ENCODE peak calls at places on chromosome 18, in nine cellular contexts. B is stomach, A is HCT116, L is breast epithelium, R is transverse colon, F is SK-N-SH, D is HepG2, E is Panc1, S is sigmoid colon. T is an unnamed sample.

GRCh38 chr18:26089247-26090129 is 925 bp downstream of the SS18 start:
- DNase-seq in B (no peak), A (no peak), L (no peak), R (no peak), F (peak; percentile 10), D (peak; percentile 6), E (no peak), S (no peak), T (no peak)

GRCh38 chr18:52510139-52510538 is 170.1 kb downstream of the DCC start:
- DNase-seq in B (no peak), A (no peak), L (no peak), R (no peak), F (no peak), D (no peak), E (no peak), S (no peak), T (no peak)

GRCh38 chr18:2547477-2548087 is 23.7 kb downstream of the METTL4 start:
- DNase-seq in B (no peak), A (peak; percentile 22), L (no peak), R (no peak), F (peak; percentile 46), D (peak; percentile 20), E (peak; percentile 13), S (no peak), T (no peak)

GRCh38 chr18:36279001-36279400 is 18.5 kb upstream of the FHOD3 start:
- DNase-seq in B (no peak), A (no peak), L (no peak), R (no peak), F (no peak), D (no peak), E (no peak), S (no peak), T (no peak)

GRCh38 chr18:34633368-34633767 is 76.7 kb upstream of the DTNA start:
- DNase-seq in B (no peak), A (no peak), L (no peak), R (no peak), F (no peak), D (no peak), E (no peak), S (no peak), T (no peak)

GRCh38 chr18:10023853-10024638 is 110.2 kb downstream of the VAPA start:
- DNase-seq in B (no peak), A (no peak), L (no peak), R (no peak), F (no peak), D (no peak), E (no peak), S (no peak), T (peak; percentile 58)

GRCh38 chr18:33579147-33579867 is 1.3 kb downstream of the ASXL3 start:
- DNase-seq in B (no peak), A (no peak), L (no peak), R (peak; percentile 11), F (no peak), D (no peak), E (no peak), S (no peak), T (no peak)

GRCh38 chr18:27656167-27656778 is 471.2 kb upstream of the CHST9 start:
- DNase-seq in B (no peak), A (no peak), L (no peak), R (no peak), F (no peak), D (no peak), E (peak; percentile 18), S (no peak), T (no peak)

GRCh38 chr18:41940506-41941215 is 14.4 kb upstream of the PIK3C3 start:
- DNase-seq in B (no peak), A (no peak), L (no peak), R (no peak), F (no peak), D (no peak), E (no peak), S (no peak), T (no peak)

GRCh38 chr18:31493171-31493570 is 4.8 kb upstream of the DSG2 start:
- DNase-seq in B (no peak), A (no peak), L (no peak), R (no peak), F (no peak), D (no peak), E (no peak), S (no peak), T (no peak)

GRCh38 chr18:31492671-31493070 is 5.3 kb upstream of the DSG2 start:
- DNase-seq in B (no peak), A (no peak), L (no peak), R (no peak), F (no peak), D (no peak), E (no peak), S (no peak), T (no peak)

GRCh38 chr18:31491586-31491985 is 6.4 kb upstream of the DSG2 start:
- DNase-seq in B (no peak), A (no peak), L (no peak), R (no peak), F (no peak), D (no peak), E (no peak), S (no peak), T (no peak)

GRCh38 chr18:31490838-31491237 is 7.1 kb upstream of the DSG2 start:
- DNase-seq in B (no peak), A (no peak), L (no peak), R (no peak), F (no peak), D (no peak), E (no peak), S (no peak), T (no peak)

DNA sequence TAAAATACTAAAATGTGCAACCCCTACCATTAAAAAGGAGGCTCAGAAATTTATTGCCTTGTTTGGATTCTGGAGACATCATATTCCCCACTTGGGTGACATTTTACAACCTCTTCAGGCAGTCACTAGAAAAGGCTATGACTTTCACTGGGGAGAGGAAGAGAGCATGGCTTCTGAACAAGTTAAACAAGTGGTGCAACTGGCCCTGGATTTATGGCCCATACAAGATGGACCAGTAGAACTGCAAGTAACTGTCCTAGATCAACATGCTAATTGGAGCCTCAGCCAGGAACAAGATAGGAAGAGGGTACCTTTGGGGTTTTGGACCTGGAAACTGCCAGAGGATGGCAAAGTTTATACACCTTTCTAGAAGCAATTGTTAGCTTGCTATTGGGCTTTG is 4.0 kb upstream of the DSG2 start:
- DNase-seq in B (no peak), A (no peak), L (no peak), R (no peak), F (no peak), D (no peak), E (no peak), S (no peak), T (no peak)
- TF ChIP-seq POLR2AphosphoS5 in B (no peak), A (no peak), L (no peak), R (no peak), F (no peak), D (no peak), E (no peak), S (no peak), T (no peak)

GRCh38 chr18:75161629-75162028 is 47.3 kb downstream of the PTGR3 start:
- DNase-seq in B (peak; percentile 54), A (peak; percentile 32), L (no peak), R (peak; percentile 56), F (no peak), D (peak; percentile 77), E (peak; percentile 47), S (no peak), T (no peak)
- H3K27ac ChIP-seq in B (no peak overlapping the region), A (no peak overlapping the region), L (no peak overlapping the region), R (peak overlapping the region; percentile 9), F (no peak overlapping the region), D (no peak overlapping the region), E (peak overlapping the region; percentile 80), S (peak overlapping the region; percentile 73), T (no peak overlapping the region)

DNA sequence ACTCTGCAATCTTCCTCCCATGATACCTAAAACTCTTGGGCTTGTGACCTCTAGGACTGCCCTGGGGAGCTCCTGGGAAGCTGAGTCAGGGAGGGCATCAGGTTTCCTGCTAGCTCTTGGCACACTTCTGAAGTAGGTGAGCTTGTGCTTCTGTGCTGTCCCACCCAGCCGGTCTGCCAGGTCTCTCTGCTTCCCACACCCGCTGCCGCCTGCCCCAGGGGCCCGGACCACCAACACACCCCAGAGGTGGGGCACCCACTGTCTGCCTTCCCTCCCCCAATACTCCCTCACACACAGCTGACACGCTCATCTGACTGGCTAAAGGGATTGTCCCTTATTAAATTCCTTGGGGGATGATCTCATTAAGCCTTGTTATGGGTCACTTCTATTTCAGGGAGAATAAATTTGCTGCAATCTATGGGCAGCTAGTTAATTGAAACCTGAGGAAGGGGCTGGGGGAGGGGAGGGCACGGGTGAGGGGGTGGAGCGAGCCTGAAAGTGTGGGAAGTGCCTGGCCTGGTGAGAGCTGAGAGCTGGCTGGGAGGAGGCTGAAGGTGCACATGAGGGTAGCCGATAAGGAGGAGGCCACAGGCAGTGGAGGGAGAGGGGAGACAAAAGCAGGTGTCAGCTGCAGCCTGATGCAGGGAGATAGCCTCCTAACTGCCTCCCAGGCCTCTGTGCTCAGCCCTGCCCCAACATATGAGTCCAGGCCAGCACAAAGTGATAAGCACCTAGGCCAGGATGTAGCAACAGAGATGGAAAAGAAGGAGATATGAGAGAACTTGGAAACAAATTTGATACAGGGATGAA is 48.8 kb downstream of the HAUS1 start:
- DNase-seq in B (no peak), A (no peak), L (no peak), R (no peak), F (peak; percentile 46), D (no peak), E (peak; percentile 56), S (no peak), T (no peak)
- H3K4me1 ChIP-seq in B (no peaks in the 10 kb centered on the region), A (peaks cover 53% of the 10 kb centered on the region), L (no peaks in the 10 kb centered on the region), R (no peaks in the 10 kb centered on the region), F (peaks cover 18% of the 10 kb centered on the region), D (peaks cover 24% of the 10 kb centered on the region), E (peaks cover 11% of the 10 kb centered on the region), S (no peaks in the 10 kb centered on the region), T (no peaks in the 10 kb centered on the region)

GRCh38 chr18:50053142-50053541 is 141.8 kb downstream of the MYO5B start:
- DNase-seq in B (no peak), A (no peak), L (no peak), R (no peak), F (no peak), D (no peak), E (no peak), S (no peak), T (no peak)

GRCh38 chr18:50057009-50057408 is 137.9 kb downstream of the MYO5B start:
- DNase-seq in B (no peak), A (no peak), L (no peak), R (no peak), F (no peak), D (peak; percentile 14), E (no peak), S (no peak), T (no peak)

GRCh38 chr18:50058731-50059130 is 136.2 kb downstream of the MYO5B start:
- DNase-seq in B (no peak), A (no peak), L (no peak), R (peak; percentile 68), F (no peak), D (no peak), E (no peak), S (no peak), T (no peak)

GRCh38 chr18:50055474-50055873 is 139.5 kb downstream of the MYO5B start:
- DNase-seq in B (no peak), A (no peak), L (no peak), R (no peak), F (no peak), D (no peak), E (no peak), S (no peak), T (no peak)

DNA sequence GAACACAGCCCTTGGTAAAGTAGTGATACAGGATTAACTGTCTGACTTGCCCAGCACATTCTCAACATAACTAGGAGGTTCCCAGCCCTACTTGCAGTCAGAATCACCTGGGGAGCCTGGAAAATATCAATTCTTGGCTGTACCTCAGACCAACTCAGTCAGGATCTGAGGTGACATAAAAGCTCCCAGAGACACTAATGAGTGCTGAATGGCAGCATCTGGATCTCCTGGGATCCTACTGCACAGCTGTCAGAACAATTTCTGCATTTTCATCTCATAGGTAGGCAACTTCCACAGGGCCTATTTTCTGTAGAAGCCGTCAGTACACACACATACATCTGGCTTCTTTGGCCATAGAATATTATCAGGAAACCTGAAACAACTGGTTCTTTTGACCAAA is 138.8 kb downstream of the MYO5B start:
- DNase-seq in B (no peak), A (no peak), L (no peak), R (no peak), F (no peak), D (no peak), E (no peak), S (no peak), T (no peak)
- TF ChIP-seq POLR2AphosphoS5 in B (no peak), A (no peak), L (no peak), R (no peak), F (no peak), D (no peak), E (no peak), S (no peak), T (no peak)

T was measured in vagina.